ENCODE peak calls at places on chromosomes 1 and 21, in six cellular contexts. S is endothelial cell, X is body of pancreas, P is OCI-LY7, N is endodermal cell, B is heart left ventricle. H is an unnamed sample.

GRCh38 chr21:41839387-41840000 is 39.6 kb downstream of the PRDM15 start:
- DNase-seq in S (no peak), X (no peak), P (no peak), N (no peak), B (no peak), H (no peak)

GRCh38 chr1:54230507-54231339 is 30.8 kb downstream of the MRPL37 start:
- DNase-seq in S (no peak), X (no peak), P (no peak), N (no peak), B (no peak), H (peak; percentile 59)

GRCh38 chr1:33975961-33976360 is 112.1 kb downstream of the HMGB4 start:
- DNase-seq in S (no peak), X (no peak), P (no peak), N (no peak), B (no peak), H (no peak)

GRCh38 chr1:14549897-14550635 is 48.4 kb upstream of the KAZN start:
- DNase-seq in S (no peak), X (no peak), P (no peak), N (no peak), B (no peak), H (no peak)

GRCh38 chr21:15297829-15298228 is 233.0 kb upstream of the NRIP1 start:
- DNase-seq in S (no peak), X (no peak), P (no peak), N (no peak), B (no peak), H (no peak)

GRCh38 chr1:53074313-53075154 is 12.5 kb downstream of the PODN start:
- DNase-seq in S (no peak), X (no peak), P (no peak), N (peak; percentile 30), B (no peak), H (no peak)

GRCh38 chr1:97004054-97004453 is 282.5 kb downstream of the PTBP2 start:
- DNase-seq in S (no peak), X (no peak), P (no peak), N (no peak), B (no peak), H (no peak)

GRCh38 chr1:113191579-113192076 is 118.6 kb downstream of the LRIG2 start:
- DNase-seq in S (no peak), X (no peak), P (no peak), N (no peak), B (no peak), H (peak; percentile 52)

GRCh38 chr1:54744696-54745095 is 19.6 kb downstream of the PARS2 start:
- DNase-seq in S (no peak), X (no peak), P (no peak), N (no peak), B (no peak), H (no peak)

GRCh38 chr1:89407355-89407754 is 43.5 kb downstream of the GBP6 start:
- DNase-seq in S (no peak), X (no peak), P (no peak), N (no peak), B (no peak), H (peak; percentile 33)

GRCh38 chr21:17732306-17732705 is 86.8 kb downstream of the C21orf91 start:
- DNase-seq in S (no peak), X (no peak), P (no peak), N (no peak), B (no peak), H (no peak)

DNA sequence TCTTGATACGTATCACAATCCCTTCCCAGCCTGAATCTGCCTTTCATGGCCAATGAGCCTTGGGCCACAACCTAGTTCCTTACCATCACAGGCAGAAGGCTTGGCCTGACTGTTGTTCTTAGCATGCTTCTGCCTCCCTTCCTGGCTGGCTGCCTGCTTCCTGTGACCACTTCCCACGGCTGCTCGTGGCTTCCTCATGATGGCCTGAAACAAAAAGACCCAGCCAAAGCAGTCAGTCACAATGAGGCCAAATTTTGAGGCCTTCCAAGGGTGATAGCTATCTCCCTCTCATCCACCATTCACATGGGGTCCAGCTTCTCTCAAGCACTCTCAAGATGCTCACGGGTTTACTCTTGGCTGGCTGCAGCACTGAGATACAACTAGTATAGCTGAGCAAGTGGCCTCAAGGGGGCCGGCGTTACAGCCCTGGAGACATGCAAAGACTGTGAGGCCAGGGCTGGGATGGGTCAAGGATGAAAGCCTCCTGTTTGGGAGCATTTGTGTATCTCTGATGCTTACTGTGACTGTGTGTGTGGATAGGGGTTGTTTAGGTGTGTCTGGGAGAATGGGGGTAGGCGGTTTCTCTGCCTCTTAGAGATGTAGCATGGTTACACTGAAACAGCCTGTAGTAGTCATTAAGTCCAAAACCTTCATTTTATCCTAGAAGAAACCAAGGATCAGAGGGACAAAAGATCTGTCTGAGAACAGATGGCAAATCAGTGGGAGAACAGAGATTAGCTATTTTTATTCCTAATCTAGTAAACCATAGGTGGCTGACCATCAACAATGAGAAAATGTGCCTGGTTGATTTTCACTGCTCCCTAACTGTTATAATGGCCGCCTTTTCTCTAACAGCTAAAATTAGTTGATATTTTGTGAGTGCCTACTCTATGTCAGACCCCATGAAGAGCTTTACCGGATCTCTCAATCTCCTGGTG is 5.4 kb upstream of the TOE1 start:
- DNase-seq in S (no peak), X (peak; percentile 34), P (peak; percentile 44), N (peak; percentile 83), B (peak; percentile 70), H (peak; percentile 50)
- TF ChIP-seq CTCF in S (no peak), X (no peak), P (peak; percentile 58), N (peak; percentile 69), B (no peak), H (peak; percentile 8)

GRCh38 chr1:58248067-58248466 is 298.5 kb downstream of the OMA1 start:
- DNase-seq in S (no peak), X (no peak), P (no peak), N (no peak), B (no peak), H (no peak)

GRCh38 chr1:58250587-58250948 is 296.0 kb downstream of the OMA1 start:
- DNase-seq in S (no peak), X (no peak), P (no peak), N (no peak), B (no peak), H (no peak)

GRCh38 chr1:58249729-58250586 is 296.6 kb downstream of the OMA1 start:
- DNase-seq in S (peak; percentile 47), X (peak; percentile 18), P (no peak), N (peak; percentile 92), B (peak; percentile 18), H (no peak)

GRCh38 chr1:58249371-58249728 is 297.2 kb downstream of the OMA1 start:
- DNase-seq in S (no peak), X (no peak), P (no peak), N (no peak), B (no peak), H (no peak)

GRCh38 chr1:58251415-58252073 is 295.0 kb downstream of the OMA1 start:
- DNase-seq in S (peak; percentile 29), X (no peak), P (peak; percentile 1), N (peak; percentile 87), B (no peak), H (peak; percentile 36)
- TF ChIP-seq CTCF in S (peak; percentile 29), X (no peak), P (peak; percentile 50), N (peak; percentile 69), B (no peak), H (no peak)

GRCh38 chr1:154181944-154182341 is 10.0 kb downstream of the TPM3 start:
- DNase-seq in S (no peak), X (no peak), P (peak; percentile 79), N (no peak), B (no peak), H (no peak)

GRCh38 chr1:154182342-154183044 is 9.4 kb downstream of the TPM3 start:
- DNase-seq in S (peak; percentile 74), X (peak; percentile 78), P (peak; percentile 58), N (peak; percentile 83), B (peak; percentile 78), H (peak; percentile 98)

GRCh38 chr1:154186177-154186576 is 5.7 kb downstream of the TPM3 start:
- DNase-seq in S (peak; percentile 70), X (peak; percentile 82), P (peak; percentile 67), N (peak; percentile 87), B (no peak), H (peak; percentile 84)

GRCh38 chr1:154179951-154180687 is 11.8 kb downstream of the TPM3 start:
- DNase-seq in S (no peak), X (peak; percentile 40), P (peak; percentile 78), N (peak; percentile 68), B (no peak), H (peak; percentile 85)

DNA sequence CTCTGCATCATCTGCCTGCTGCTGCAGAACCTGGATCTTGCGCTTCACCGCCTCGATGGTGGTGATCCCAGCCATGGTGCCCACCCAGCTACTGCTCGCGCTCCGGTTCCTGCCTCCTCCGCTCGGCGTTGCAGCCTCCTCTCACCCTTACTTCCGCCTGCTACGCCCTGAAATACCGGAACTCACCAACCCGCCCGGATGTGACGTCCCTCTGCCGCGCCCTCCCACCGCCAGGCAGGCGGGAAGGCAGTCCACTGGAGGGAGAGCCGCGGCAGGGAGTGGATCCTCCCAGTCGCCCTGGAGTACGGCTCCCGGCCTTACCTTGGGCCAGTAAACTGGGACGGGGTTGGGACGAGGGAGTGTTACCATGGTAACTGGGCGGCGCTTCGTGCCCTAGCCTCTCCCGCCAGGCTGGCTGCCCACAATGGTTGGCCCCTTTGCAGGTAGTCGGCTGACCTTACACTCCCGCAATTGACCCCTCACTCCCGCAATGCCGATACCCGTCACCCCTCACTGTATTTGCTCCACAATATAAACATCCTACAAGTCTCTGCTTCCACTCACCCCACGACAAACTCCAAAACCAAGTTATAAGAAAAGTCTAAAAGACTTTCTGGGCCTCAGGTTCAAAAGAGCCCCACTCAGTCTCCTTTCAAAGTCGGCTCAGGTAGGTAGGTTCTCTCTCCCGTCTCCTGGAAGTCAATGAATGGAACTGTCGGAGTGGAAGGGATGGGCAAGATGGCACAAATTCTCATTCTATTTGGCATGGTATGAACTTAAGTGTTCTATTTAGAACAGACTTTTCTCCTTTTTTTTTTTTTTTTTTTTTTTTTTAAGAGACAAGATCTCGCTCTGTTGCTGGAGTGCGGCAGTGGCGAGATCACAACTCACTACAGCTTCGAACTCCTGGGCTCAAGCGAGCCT is 8.6 kb downstream of the TPM3 start:
- DNase-seq in S (peak; percentile 96), X (peak; percentile 99), P (peak; percentile 94), N (peak; percentile 100), B (peak; percentile 95), H (peak; percentile 97)
- TF ChIP-seq CTCF in S (no peak), X (no peak), P (no peak), N (no peak), B (no peak), H (no peak)

GRCh38 chr1:67760030-67760821 is 73.0 kb downstream of the GNG12 start:
- DNase-seq in S (peak; percentile 69), X (peak; percentile 86), P (peak; percentile 84), N (peak; percentile 86), B (peak; percentile 38), H (peak; percentile 52)

GRCh38 chr1:67761054-67761453 is 72.2 kb downstream of the GNG12 start:
- DNase-seq in S (no peak), X (no peak), P (no peak), N (no peak), B (no peak), H (no peak)

GRCh38 chr1:67759692-67760029 is 73.6 kb downstream of the GNG12 start:
- DNase-seq in S (no peak), X (no peak), P (no peak), N (no peak), B (no peak), H (no peak)

GRCh38 chr1:67759066-67759465 is 74.1 kb downstream of the GADD45A start:
- DNase-seq in S (no peak), X (no peak), P (no peak), N (no peak), B (no peak), H (no peak)

DNA sequence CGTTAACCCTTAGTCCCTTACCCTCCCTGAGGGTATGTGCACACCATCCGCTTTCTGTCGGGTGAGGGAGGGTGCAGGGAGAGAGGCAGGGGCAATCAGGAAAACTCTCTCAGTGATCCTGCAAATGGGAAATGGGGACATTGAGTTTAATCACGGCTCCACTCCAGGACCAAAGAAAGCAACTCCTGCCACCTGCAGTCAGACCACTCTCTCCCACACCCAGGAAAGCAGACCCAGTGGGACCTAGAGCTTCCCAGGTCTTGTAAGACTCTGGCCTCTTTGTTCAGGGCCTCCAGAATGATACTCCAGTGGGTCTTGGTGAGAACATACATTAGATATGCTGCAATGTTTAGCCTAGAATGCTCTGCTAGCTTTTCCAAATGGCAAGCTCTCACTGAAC is 71.5 kb downstream of the GNG12 start:
- DNase-seq in S (no peak), X (no peak), P (no peak), N (no peak), B (no peak), H (no peak)
- TF ChIP-seq CTCF in S (no peak), X (no peak), P (peak; percentile 12), N (no peak), B (no peak), H (no peak)